ENCODE peak calls at places on chromosome 6, in four cellular contexts. I is HCT116, Q is fibroblast of the aortic adventitia, P is fibroblast of mammary gland. S is an unnamed sample.

GRCh38 chr6:48597951-48598350 is 487.0 kb upstream of the PTCHD4 start:
- DNase-seq in I (no peak), Q (peak; percentile 88), P (peak; percentile 6), S (no peak)

GRCh38 chr6:135116566-135116965 is 61.9 kb upstream of the HBS1L start:
- DNase-seq in I (no peak), Q (no peak), P (no peak), S (no peak)

GRCh38 chr6:130473886-130474285 is 108.1 kb downstream of the TMEM200A start:
- DNase-seq in I (no peak), Q (peak; percentile 73), P (peak; percentile 93), S (peak; percentile 81)

GRCh38 chr6:109121411-109121810 is 26.1 kb downstream of the CEP57L1 start:
- DNase-seq in I (no peak), Q (peak; percentile 66), P (peak; percentile 38), S (no peak)

GRCh38 chr6:44275749-44276648 is 5.7 kb downstream of the TMEM151B start:
- DNase-seq in I (no peak), Q (no peak), P (no peak), S (no peak)

GRCh38 chr6:159113223-159113622 is 56.0 kb upstream of the FNDC1 start:
- DNase-seq in I (no peak), Q (no peak), P (no peak), S (no peak)

GRCh38 chr6:46948699-46949098 is 27.0 kb upstream of the ADGRF5 start:
- DNase-seq in I (no peak), Q (no peak), P (no peak), S (no peak)

GRCh38 chr6:3363296-3364025 is 93.4 kb downstream of the SLC22A23 start:
- DNase-seq in I (peak; percentile 68), Q (no peak), P (no peak), S (no peak)

GRCh38 chr6:37990762-37991525 is 171.4 kb downstream of the ZFAND3 start:
- DNase-seq in I (no peak), Q (peak; percentile 85), P (peak; percentile 87), S (peak; percentile 86)

GRCh38 chr6:41713161-41713649 is 22.2 kb downstream of the TFEB start:
- DNase-seq in I (no peak), Q (peak; percentile 46), P (no peak), S (peak; percentile 47)

GRCh38 chr6:164039954-164040375 is 625.4 kb downstream of the QKI start:
- DNase-seq in I (no peak), Q (no peak), P (peak; percentile 10), S (no peak)

GRCh38 chr6:133553652-133554051 is 312.5 kb downstream of the EYA4 start:
- DNase-seq in I (peak; percentile 56), Q (peak; percentile 85), P (peak; percentile 76), S (peak; percentile 76)

GRCh38 chr6:158033751-158034702 is 52.4 kb downstream of the SYNJ2 start:
- DNase-seq in I (no peak), Q (peak; percentile 61), P (no peak), S (no peak)

GRCh38 chr6:14743465-14744211 is 502.2 kb upstream of the JARID2 start:
- DNase-seq in I (peak; percentile 94), Q (peak; percentile 99), P (peak; percentile 100), S (peak; percentile 98)

GRCh38 chr6:35441642-35442041 is 10.5 kb upstream of the FANCE start:
- DNase-seq in I (no peak), Q (no peak), P (no peak), S (no peak)

GRCh38 chr6:31473244-31473643 is 24.7 kb upstream of the MICB start:
- DNase-seq in I (no peak), Q (no peak), P (no peak), S (no peak)

GRCh38 chr6:139655783-139656705 is 281.6 kb upstream of the CITED2 start:
- DNase-seq in I (peak; percentile 23), Q (no peak), P (no peak), S (peak; percentile 52)

GRCh38 chr6:113513086-113513485 is 344.1 kb upstream of the MARCKS start:
- DNase-seq in I (no peak), Q (no peak), P (no peak), S (no peak)

GRCh38 chr6:1321715-1322114 is 9.8 kb downstream of the FOXQ1 start:
- DNase-seq in I (no peak), Q (peak; percentile 96), P (peak; percentile 74), S (no peak)

GRCh38 chr6:105781905-105782304 is 304.2 kb upstream of the PRDM1 start:
- DNase-seq in I (no peak), Q (no peak), P (no peak), S (no peak)

GRCh38 chr6:50724381-50725124 is 11.2 kb downstream of the TFAP2D start:
- DNase-seq in I (no peak), Q (no peak), P (no peak), S (no peak)
- H3K4me3 ChIP-seq in I (no peak overlapping the region), Q (no peak overlapping the region), P (no peak overlapping the region), S (no peak overlapping the region)

GRCh38 chr6:95519228-95520037 is 57.9 kb upstream of the MANEA start:
- DNase-seq in I (no peak), Q (no peak), P (no peak), S (no peak)

GRCh38 chr6:95518630-95519227 is 58.6 kb upstream of the MANEA start:
- DNase-seq in I (no peak), Q (no peak), P (no peak), S (no peak)

GRCh38 chr6:95515975-95516374 is 61.4 kb upstream of the MANEA start:
- DNase-seq in I (no peak), Q (no peak), P (no peak), S (no peak)

GRCh38 chr6:95521181-95521580 is 56.2 kb upstream of the MANEA start:
- DNase-seq in I (no peak), Q (no peak), P (no peak), S (no peak)

DNA sequence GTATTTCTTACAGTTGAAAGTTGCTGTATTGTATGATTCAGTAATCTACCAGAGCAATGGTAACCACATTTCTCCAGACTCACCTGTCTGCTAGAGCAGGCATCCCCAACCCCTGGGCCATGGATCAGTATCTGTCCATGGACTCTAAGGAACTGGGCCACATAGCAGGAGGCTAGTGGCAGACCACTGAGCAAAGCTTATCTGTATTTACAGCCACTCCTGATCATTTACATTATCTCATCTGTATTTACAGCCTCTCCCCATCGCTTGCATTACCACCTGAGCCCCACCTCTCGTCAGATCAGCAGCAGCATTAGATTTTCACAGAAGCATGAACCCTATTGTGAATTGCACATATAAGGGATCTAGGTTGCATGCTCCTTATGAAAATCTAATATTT is 60.3 kb upstream of the MANEA start:
- DNase-seq in I (no peak), Q (no peak), P (no peak), S (no peak)
- TF ChIP-seq CTCF in I (no peak), Q (no peak), P (no peak), S (no peak)

GRCh38 chr6:68639211-68639610 is 4.1 kb downstream of the ADGRB3 start:
- DNase-seq in I (no peak), Q (no peak), P (no peak), S (no peak)
- H3K4me3 ChIP-seq in I (no peak overlapping the region), Q (no peak overlapping the region), P (no peak overlapping the region), S (no peak overlapping the region)

DNA sequence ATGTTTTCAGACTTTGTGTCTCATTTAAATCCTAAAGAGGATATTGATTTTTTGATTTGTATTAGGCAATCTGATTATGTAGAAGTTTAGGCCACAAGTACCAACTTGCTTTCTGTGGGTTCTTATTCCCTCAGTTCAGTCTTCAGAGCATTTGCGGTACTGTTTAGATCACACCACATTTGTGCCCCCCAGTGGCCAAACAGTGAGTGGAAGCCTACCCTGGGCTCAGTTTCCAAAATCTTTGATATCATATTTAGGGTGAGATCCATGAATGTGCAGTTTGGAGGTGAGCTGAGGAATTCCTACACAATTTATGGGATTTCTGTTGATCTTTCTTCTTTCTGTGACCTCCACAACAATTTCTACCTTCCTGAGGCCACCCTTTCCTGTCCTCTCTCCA is 92.3 kb upstream of the FUT9 start:
- DNase-seq in I (peak; percentile 7), Q (no peak), P (peak; percentile 0), S (no peak)
- TF ChIP-seq CTCF in I (peak; percentile 57), Q (no peak), P (peak; percentile 21), S (peak; percentile 12)

GRCh38 chr6:53906103-53906502 is 111.3 kb downstream of the LRRC1 start:
- DNase-seq in I (no peak), Q (no peak), P (no peak), S (no peak)

GRCh38 chr6:53898026-53898795 is 103.4 kb downstream of the LRRC1 start:
- DNase-seq in I (no peak), Q (peak; percentile 18), P (peak; percentile 57), S (peak; percentile 25)

GRCh38 chr6:53899512-53899911 is 104.7 kb downstream of the LRRC1 start:
- DNase-seq in I (no peak), Q (no peak), P (no peak), S (no peak)

GRCh38 chr6:53906842-53907241 is 112.0 kb downstream of the LRRC1 start:
- DNase-seq in I (no peak), Q (peak; percentile 15), P (peak; percentile 80), S (no peak)

DNA sequence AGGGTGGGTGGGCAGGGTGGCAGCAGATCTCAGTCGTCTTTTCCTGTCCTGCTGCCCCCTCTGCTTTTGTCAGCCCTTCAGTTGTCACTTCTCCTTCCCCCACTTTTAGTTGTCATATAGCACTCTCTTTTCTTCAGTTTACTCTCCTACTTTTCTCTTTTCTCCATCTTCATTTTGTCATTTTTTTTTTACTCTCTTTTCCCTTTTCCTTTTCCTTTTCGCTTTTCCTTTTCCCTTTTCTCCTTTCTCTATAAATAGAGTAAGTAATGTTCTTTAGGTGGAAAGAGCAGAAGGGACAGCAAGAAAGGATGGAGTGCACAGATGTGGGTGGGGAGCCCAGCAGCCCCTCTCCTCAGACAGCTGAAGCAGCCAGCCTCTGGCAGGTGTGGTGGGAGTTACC is 108.6 kb downstream of the LRRC1 start:
- DNase-seq in I (no peak), Q (no peak), P (no peak), S (no peak)
- H3K4me3 ChIP-seq in I (no peak overlapping the region), Q (no peak overlapping the region), P (no peak overlapping the region), S (no peak overlapping the region)

DNA sequence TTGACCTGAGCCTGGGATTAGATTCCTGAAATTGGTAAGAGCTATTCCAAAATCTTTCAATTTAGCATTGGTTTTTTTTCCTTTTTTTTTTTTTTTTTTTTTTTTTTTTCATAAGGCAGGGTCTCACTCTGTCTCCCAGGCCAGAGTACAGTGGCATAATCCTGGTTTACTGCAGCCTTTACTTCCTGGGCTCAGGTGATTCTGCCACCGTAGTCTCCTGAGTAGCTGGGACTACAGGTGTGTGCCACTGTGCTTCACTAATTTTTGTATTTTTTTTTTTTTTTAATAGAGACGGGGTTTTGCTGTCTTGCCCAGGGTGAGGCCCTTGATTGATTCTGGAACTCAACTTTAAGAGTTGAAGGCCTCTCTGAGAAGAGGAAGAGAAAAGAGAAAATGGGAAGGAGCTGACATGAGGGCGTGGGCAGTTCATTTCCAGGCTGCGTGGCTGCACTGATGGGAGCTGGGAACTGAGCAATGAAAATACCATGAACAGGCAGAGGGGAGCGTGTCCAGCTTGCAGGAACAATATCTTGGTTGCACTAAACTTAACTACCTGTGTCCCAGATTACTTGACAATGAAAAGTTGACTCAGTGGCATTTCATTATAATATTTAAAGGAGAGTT is 24.7 kb downstream of the KDM1B start:
- DNase-seq in I (no peak), Q (no peak), P (no peak), S (no peak)
- TF ChIP-seq CTCF in I (no peak), Q (no peak), P (no peak), S (no peak)

GRCh38 chr6:73180076-73180717 is 45.1 kb downstream of the KHDC1L start:
- DNase-seq in I (no peak), Q (no peak), P (peak; percentile 33), S (no peak)

GRCh38 chr6:73176057-73176456 is 49.2 kb downstream of the KHDC1L start:
- DNase-seq in I (no peak), Q (no peak), P (no peak), S (no peak)

GRCh38 chr6:73182021-73182607 is 43.2 kb downstream of the KHDC1L start:
- DNase-seq in I (no peak), Q (no peak), P (no peak), S (no peak)

GRCh38 chr6:73177221-73177944 is 47.9 kb downstream of the KHDC1L start:
- DNase-seq in I (no peak), Q (no peak), P (no peak), S (no peak)

GRCh38 chr6:73180718-73181619 is 44.3 kb downstream of the KHDC1L start:
- DNase-seq in I (peak; percentile 39), Q (peak; percentile 85), P (peak; percentile 75), S (peak; percentile 80)
- H3K4me3 ChIP-seq in I (no peak overlapping the region), Q (peak overlapping the region; percentile 52), P (peak overlapping the region; percentile 39), S (peak overlapping the region; percentile 27)